ENCODE peak calls at places on chromosomes 3 and 15, in nine cellular contexts. I, M, U, F, E, A, L, H and S are unnamed samples.

GRCh38 chr3:66317750-66318366 is 97.1 kb downstream of the SLC25A26 start:
- DNase-seq in I (no peak), M (no peak), U (no peak), F (no peak), E (no peak), A (no peak), L (no peak), H (no peak), S (no peak)

GRCh38 chr3:182255095-182255600 is 538.2 kb upstream of the ATP11B start:
- DNase-seq in I (no peak), M (no peak), U (no peak), F (no peak), E (no peak), A (no peak), L (no peak), H (no peak), S (no peak)

GRCh38 chr15:70063284-70063991 is 34.3 kb downstream of the TLE3 start:
- DNase-seq in I (no peak), M (no peak), U (no peak), F (no peak), E (no peak), A (no peak), L (no peak), H (no peak), S (no peak)

GRCh38 chr15:72912121-72912520 is 128.6 kb upstream of the ADPGK start:
- DNase-seq in I (no peak), M (no peak), U (no peak), F (no peak), E (no peak), A (no peak), L (no peak), H (no peak), S (no peak)

GRCh38 chr3:95595416-95596075 is 1218.8 kb upstream of the EPHA6 start:
- DNase-seq in I (peak; percentile 53), M (no peak), U (no peak), F (no peak), E (no peak), A (no peak), L (no peak), H (no peak), S (no peak)

GRCh38 chr15:38129531-38130199 is 123.0 kb upstream of the SPRED1 start:
- DNase-seq in I (no peak), M (peak; percentile 39), U (peak; percentile 66), F (peak; percentile 87), E (peak; percentile 72), A (peak; percentile 47), L (no peak), H (no peak), S (peak; percentile 97)

GRCh38 chr3:193240436-193240849 is 579 bp upstream of the PLAAT1 start:
- DNase-seq in I (no peak), M (no peak), U (no peak), F (no peak), E (peak; percentile 28), A (no peak), L (no peak), H (peak; percentile 74), S (no peak)

GRCh38 chr3:16012086-16012485 is 162.4 kb upstream of the GALNT15 start:
- DNase-seq in I (no peak), M (no peak), U (no peak), F (no peak), E (no peak), A (no peak), L (no peak), H (no peak), S (no peak)

GRCh38 chr3:13135251-13135810 is 62.1 kb upstream of the IQSEC1 start:
- DNase-seq in I (peak; percentile 55), M (no peak), U (no peak), F (no peak), E (peak; percentile 18), A (no peak), L (no peak), H (no peak), S (no peak)

GRCh38 chr15:67146214-67146613 is 80.8 kb downstream of the SMAD3 start:
- DNase-seq in I (no peak), M (no peak), U (no peak), F (peak; percentile 64), E (no peak), A (no peak), L (no peak), H (no peak), S (peak; percentile 80)

GRCh38 chr3:171829841-171830559 is 13.1 kb upstream of the TMEM212 start:
- DNase-seq in I (peak; percentile 84), M (no peak), U (peak; percentile 4), F (peak; percentile 90), E (peak; percentile 89), A (no peak), L (peak; percentile 77), H (peak; percentile 79), S (no peak)

GRCh38 chr3:46076606-46077005 is 49.3 kb upstream of the XCR1 start:
- DNase-seq in I (no peak), M (no peak), U (no peak), F (no peak), E (no peak), A (no peak), L (no peak), H (no peak), S (no peak)

GRCh38 chr3:25812644-25813043 is 22.8 kb downstream of the OXSM start:
- DNase-seq in I (no peak), M (no peak), U (no peak), F (no peak), E (no peak), A (no peak), L (no peak), H (no peak), S (no peak)

GRCh38 chr3:113557374-113557773 is 25.0 kb downstream of the SIDT1 start:
- DNase-seq in I (no peak), M (no peak), U (no peak), F (no peak), E (no peak), A (peak; percentile 52), L (peak; percentile 43), H (no peak), S (no peak)

GRCh38 chr3:37492977-37493471 is 318.6 kb upstream of the LRRFIP2 start:
- DNase-seq in I (no peak), M (no peak), U (no peak), F (no peak), E (no peak), A (no peak), L (no peak), H (no peak), S (no peak)

GRCh38 chr3:196207833-196208607 is 3.2 kb downstream of the ZDHHC19 start:
- DNase-seq in I (peak; percentile 89), M (no peak), U (peak; percentile 65), F (peak; percentile 89), E (no peak), A (no peak), L (peak; percentile 62), H (peak; percentile 57), S (no peak)

GRCh38 chr3:194688207-194688711 is 2.6 kb downstream of the FAM43A start:
- DNase-seq in I (peak; percentile 75), M (no peak), U (peak; percentile 89), F (peak; percentile 12), E (peak; percentile 55), A (no peak), L (peak; percentile 66), H (no peak), S (no peak)

GRCh38 chr15:78034495-78035191 is 42.9 kb downstream of the TBC1D2B start:
- DNase-seq in I (peak; percentile 83), M (peak; percentile 66), U (peak; percentile 33), F (no peak), E (peak; percentile 38), A (no peak), L (no peak), H (no peak), S (no peak)
- H3K4me3 ChIP-seq in I (no peak overlapping the region), M (no peak overlapping the region), U (no peak overlapping the region), F (no peak overlapping the region), E (no peak overlapping the region), A (no peak overlapping the region), L (no peak overlapping the region), H (no peak overlapping the region), S (no peak overlapping the region)

DNA sequence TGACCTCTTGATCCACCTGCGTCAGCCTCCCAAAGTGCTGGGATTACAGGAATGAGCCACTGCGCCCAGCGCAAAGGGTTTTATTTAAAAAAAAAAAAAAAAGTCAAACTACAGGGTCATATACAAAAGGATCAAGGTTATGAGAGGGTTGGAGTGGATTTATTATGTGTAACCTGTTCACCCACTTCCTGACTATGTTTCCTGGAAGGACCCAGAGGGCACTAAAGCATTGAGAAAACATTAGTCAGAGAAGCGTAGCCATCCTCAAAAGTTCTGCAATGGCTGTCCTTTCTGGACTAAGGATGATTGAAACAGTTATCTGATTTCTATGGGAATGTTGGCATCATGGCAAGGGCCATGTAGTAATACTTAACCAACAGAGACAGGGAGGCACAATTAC is 7.3 kb upstream of the SCAPER start:
- DNase-seq in I (no peak), M (no peak), U (no peak), F (no peak), E (no peak), A (no peak), L (no peak), H (no peak), S (no peak)
- H3K4me3 ChIP-seq in I (no peak overlapping the region), M (no peak overlapping the region), U (no peak overlapping the region), F (no peak overlapping the region), E (no peak overlapping the region), A (no peak overlapping the region), L (no peak overlapping the region), H (no peak overlapping the region), S (no peak overlapping the region)

DNA sequence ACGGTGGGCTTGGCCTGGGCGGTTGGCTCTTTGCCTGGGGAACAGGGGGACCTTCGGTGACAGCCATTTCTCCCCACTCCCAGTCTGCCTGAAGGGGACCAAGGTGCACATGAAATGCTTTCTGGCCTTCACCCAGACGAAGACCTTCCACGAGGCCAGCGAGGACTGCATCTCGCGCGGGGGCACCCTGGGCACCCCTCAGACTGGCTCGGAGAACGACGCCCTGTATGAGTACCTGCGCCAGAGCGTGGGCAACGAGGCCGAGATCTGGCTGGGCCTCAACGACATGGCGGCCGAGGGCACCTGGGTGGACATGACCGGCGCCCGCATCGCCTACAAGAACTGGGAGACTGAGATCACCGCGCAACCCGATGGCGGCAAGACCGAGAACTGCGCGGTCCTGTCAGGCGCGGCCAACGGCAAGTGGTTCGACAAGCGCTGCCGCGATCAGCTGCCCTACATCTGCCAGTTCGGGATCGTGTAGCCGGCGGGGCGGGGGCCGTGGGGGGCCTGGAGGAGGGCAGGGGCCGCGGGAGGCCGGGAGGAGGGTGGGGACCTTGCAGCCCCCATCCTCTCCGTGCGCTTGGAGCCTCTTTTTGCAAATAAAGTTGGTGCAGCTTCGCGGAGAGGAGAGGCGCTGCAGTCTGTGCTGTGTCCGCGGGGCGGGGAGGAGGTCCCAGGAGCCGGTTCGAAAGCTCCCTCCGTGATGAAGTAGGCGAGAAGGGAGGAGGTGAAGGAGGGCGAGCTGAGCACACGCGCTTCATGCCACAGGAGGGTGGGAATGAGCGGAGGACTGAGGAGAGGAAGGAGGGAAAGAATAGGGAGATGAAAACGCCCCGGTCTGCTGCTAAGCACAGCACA is 9.6 kb downstream of the CLEC3B start:
- DNase-seq in I (peak; percentile 84), M (no peak), U (no peak), F (peak; percentile 49), E (no peak), A (no peak), L (no peak), H (peak; percentile 30), S (no peak)
- H3K4me3 ChIP-seq in I (peak overlapping the region; percentile 27), M (no peak overlapping the region), U (no peak overlapping the region), F (peak overlapping the region; percentile 41), E (peak overlapping the region; percentile 44), A (peak overlapping the region; percentile 29), L (no peak overlapping the region), H (peak overlapping the region; percentile 20), S (peak overlapping the region; percentile 30)

DNA sequence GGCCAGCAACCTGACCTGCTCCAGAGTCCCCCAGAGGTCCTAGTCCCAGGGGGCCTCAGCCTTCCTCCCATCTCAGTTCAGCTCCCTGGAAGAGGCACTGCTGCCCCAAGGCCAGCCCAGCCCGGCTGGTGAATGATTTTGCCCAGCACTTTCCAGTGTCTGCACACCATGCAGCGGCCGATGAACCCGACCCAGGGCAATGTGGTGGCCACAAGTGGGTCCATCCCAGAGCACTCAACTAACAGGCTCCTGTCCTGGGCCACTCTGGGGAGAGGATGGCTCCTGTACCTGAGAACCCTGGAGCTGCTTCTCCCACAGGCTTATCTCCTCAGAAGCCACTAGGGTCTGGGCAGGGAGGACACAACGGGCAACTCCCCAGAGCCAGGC is 39.2 kb downstream of the PTPN23 start:
- DNase-seq in I (no peak), M (no peak), U (no peak), F (no peak), E (no peak), A (no peak), L (no peak), H (no peak), S (no peak)
- H3K4me3 ChIP-seq in I (no peak overlapping the region), M (no peak overlapping the region), U (no peak overlapping the region), F (no peak overlapping the region), E (no peak overlapping the region), A (no peak overlapping the region), L (no peak overlapping the region), H (no peak overlapping the region), S (no peak overlapping the region)